ENCODE peak calls at places on chromosomes 4 and X, in six cellular contexts. One of them, this sample, is unnamed.

GRCh38 chrX:70166601-70167590 is 10.4 kb upstream of the DGAT2L6 start:
- DNase-seq in Right ventricle myocardium superior: no peak
- DNase-seq in EH: peak; percentile 69
- DNase-seq in activated CD8-positive, alpha-beta memory T cell treated with anti-CD3 and anti-CD28 coated beads, Interleukin-2, amount 50 U/mL, for 48 hours: no peak
- DNase-seq in Right ventricle myocardium inferior: no peak
- DNase-seq in left ventricle myocardium superior: no peak
- DNase-seq in this sample: no peak

GRCh38 chrX:138986866-138987265 is 275.3 kb upstream of the FGF13 start:
- DNase-seq in left ventricle myocardium superior: no peak
- DNase-seq in EH: no peak
- DNase-seq in Right ventricle myocardium inferior: no peak
- DNase-seq in activated CD8-positive, alpha-beta memory T cell treated with anti-CD3 and anti-CD28 coated beads, Interleukin-2, amount 50 U/mL, for 48 hours: no peak
- DNase-seq in Right ventricle myocardium superior: no peak
- DNase-seq in this sample: no peak

GRCh38 chr4:90120037-90120436 is 7.2 kb upstream of the CCSER1 start:
- DNase-seq in left ventricle myocardium superior: no peak
- DNase-seq in Right ventricle myocardium superior: no peak
- DNase-seq in EH: no peak
- DNase-seq in Right ventricle myocardium inferior: no peak
- DNase-seq in activated CD8-positive, alpha-beta memory T cell treated with anti-CD3 and anti-CD28 coated beads, Interleukin-2, amount 50 U/mL, for 48 hours: no peak
- DNase-seq in this sample: no peak

GRCh38 chr4:120052840-120053239 is 13.8 kb downstream of the MAD2L1 start:
- DNase-seq in left ventricle myocardium superior: no peak
- DNase-seq in activated CD8-positive, alpha-beta memory T cell treated with anti-CD3 and anti-CD28 coated beads, Interleukin-2, amount 50 U/mL, for 48 hours: no peak
- DNase-seq in EH: peak; percentile 94
- DNase-seq in Right ventricle myocardium superior: peak; percentile 45
- DNase-seq in Right ventricle myocardium inferior: peak; percentile 68
- DNase-seq in this sample: peak; percentile 9

GRCh38 chr4:188934320-188934975 is 795.2 kb downstream of the TRIML1 start:
- DNase-seq in Right ventricle myocardium inferior: no peak
- DNase-seq in left ventricle myocardium superior: no peak
- DNase-seq in Right ventricle myocardium superior: no peak
- DNase-seq in activated CD8-positive, alpha-beta memory T cell treated with anti-CD3 and anti-CD28 coated beads, Interleukin-2, amount 50 U/mL, for 48 hours: no peak
- DNase-seq in EH: peak; percentile 53
- DNase-seq in this sample: no peak

GRCh38 chr4:122776916-122777315 is 44.4 kb downstream of the BBS12 start:
- DNase-seq in activated CD8-positive, alpha-beta memory T cell treated with anti-CD3 and anti-CD28 coated beads, Interleukin-2, amount 50 U/mL, for 48 hours: no peak
- DNase-seq in Right ventricle myocardium inferior: no peak
- DNase-seq in EH: no peak
- DNase-seq in left ventricle myocardium superior: no peak
- DNase-seq in Right ventricle myocardium superior: no peak
- DNase-seq in this sample: no peak

GRCh38 chr4:80266902-80267380 is 477 bp downstream of the FGF5 start:
- DNase-seq in activated CD8-positive, alpha-beta memory T cell treated with anti-CD3 and anti-CD28 coated beads, Interleukin-2, amount 50 U/mL, for 48 hours: no peak
- DNase-seq in EH: peak; percentile 80
- DNase-seq in Right ventricle myocardium superior: no peak
- DNase-seq in left ventricle myocardium superior: no peak
- DNase-seq in Right ventricle myocardium inferior: no peak
- DNase-seq in this sample: no peak

GRCh38 chr4:82560853-82561744 is 689 bp downstream of the TMEM150C start:
- DNase-seq in EH: no peak
- DNase-seq in Right ventricle myocardium inferior: no peak
- DNase-seq in Right ventricle myocardium superior: no peak
- DNase-seq in activated CD8-positive, alpha-beta memory T cell treated with anti-CD3 and anti-CD28 coated beads, Interleukin-2, amount 50 U/mL, for 48 hours: no peak
- DNase-seq in left ventricle myocardium superior: peak; percentile 29
- DNase-seq in this sample: no peak

GRCh38 chrX:10416424-10416823 is 204.0 kb downstream of the MID1 start:
- DNase-seq in left ventricle myocardium superior: no peak
- DNase-seq in EH: no peak
- DNase-seq in Right ventricle myocardium inferior: no peak
- DNase-seq in Right ventricle myocardium superior: no peak
- DNase-seq in activated CD8-positive, alpha-beta memory T cell treated with anti-CD3 and anti-CD28 coated beads, Interleukin-2, amount 50 U/mL, for 48 hours: no peak
- DNase-seq in this sample: no peak

GRCh38 chr4:159290321-159291030 is 187.6 kb downstream of the RAPGEF2 start:
- DNase-seq in Right ventricle myocardium superior: no peak
- DNase-seq in Right ventricle myocardium inferior: no peak
- DNase-seq in EH: peak; percentile 69
- DNase-seq in left ventricle myocardium superior: no peak
- DNase-seq in activated CD8-positive, alpha-beta memory T cell treated with anti-CD3 and anti-CD28 coated beads, Interleukin-2, amount 50 U/mL, for 48 hours: no peak
- DNase-seq in this sample: no peak

GRCh38 chr4:153438916-153439756 is 27.0 kb upstream of the TMEM131L start:
- DNase-seq in activated CD8-positive, alpha-beta memory T cell treated with anti-CD3 and anti-CD28 coated beads, Interleukin-2, amount 50 U/mL, for 48 hours: no peak
- DNase-seq in EH: no peak
- DNase-seq in Right ventricle myocardium inferior: no peak
- DNase-seq in Right ventricle myocardium superior: no peak
- DNase-seq in left ventricle myocardium superior: no peak
- DNase-seq in this sample: no peak

GRCh38 chr4:177191586-177191985 is 118.1 kb upstream of the NEIL3 start:
- DNase-seq in EH: no peak
- DNase-seq in Right ventricle myocardium superior: no peak
- DNase-seq in Right ventricle myocardium inferior: no peak
- DNase-seq in left ventricle myocardium superior: no peak
- DNase-seq in activated CD8-positive, alpha-beta memory T cell treated with anti-CD3 and anti-CD28 coated beads, Interleukin-2, amount 50 U/mL, for 48 hours: no peak
- DNase-seq in this sample: no peak

GRCh38 chrX:108071578-108071977 is 19.8 kb downstream of the PSMD10 start:
- DNase-seq in EH: no peak
- DNase-seq in activated CD8-positive, alpha-beta memory T cell treated with anti-CD3 and anti-CD28 coated beads, Interleukin-2, amount 50 U/mL, for 48 hours: no peak
- DNase-seq in left ventricle myocardium superior: no peak
- DNase-seq in Right ventricle myocardium superior: no peak
- DNase-seq in Right ventricle myocardium inferior: no peak
- DNase-seq in this sample: no peak